ENCODE peak calls at places on chromosome 1, in five cellular contexts. Z is AG09319, P is psoas muscle, K is retina, E is heart right ventricle. A is an unnamed sample.

GRCh38 chr1:48967318-48967717 is 190.6 kb upstream of the BEND5 start:
- DNase-seq in Z (no peak), P (no peak), K (no peak), E (no peak), A (no peak)

GRCh38 chr1:59691261-59691660 is 123.5 kb upstream of the HOOK1 start:
- DNase-seq in Z (no peak), P (peak), K (no peak), E (peak), A (no peak)

GRCh38 chr1:86648255-86648654 is 56.1 kb upstream of the SH3GLB1 start:
- DNase-seq in Z (peak), P (no peak), K (peak), E (no peak), A (peak)

GRCh38 chr1:48405400-48405799 is 66.6 kb downstream of the SPATA6 start:
- DNase-seq in Z (no peak), P (peak), K (no peak), E (peak), A (no peak)

GRCh38 chr1:248114890-248115289 is 19.9 kb downstream of the OR2L13 start:
- DNase-seq in Z (no peak), P (no peak), K (no peak), E (no peak), A (no peak)

GRCh38 chr1:81877940-81878339 is 77.2 kb downstream of the ADGRL2 start:
- DNase-seq in Z (no peak), P (no peak), K (no peak), E (no peak), A (no peak)

GRCh38 chr1:100065969-100066227 is 66.8 kb downstream of the SASS6 start:
- DNase-seq in Z (no peak), P (no peak), K (no peak), E (no peak), A (no peak)

GRCh38 chr1:116540088-116540487 is 30.7 kb downstream of the CD58 start:
- DNase-seq in Z (no peak), P (no peak), K (no peak), E (no peak), A (no peak)

A was measured in HFF-Myc.